ENCODE peak calls at places on chromosomes 4 and X, in ten cellular contexts. One of them, this sample, is unnamed.
A peak's percentile ranks its signal among the peaks of the same experiment; 100 is the strongest.

GRCh38 chr4:71231073-71231752 is 107.6 kb upstream of the SLC4A4 start:
- DNase-seq in H9: no peak
- DNase-seq in neuronal stem cell: no peak
- DNase-seq in fibroblast of lung: peak; percentile 66
- DNase-seq in K562: no peak
- DNase-seq in mammary epithelial cell: no peak
- DNase-seq in endothelial cell of umbilical vein: no peak
- DNase-seq in MM.1S: peak; percentile 74
- DNase-seq in neural progenitor cell: peak; percentile 17
- DNase-seq in mesendoderm: no peak
- DNase-seq in this sample: no peak

GRCh38 chrX:65723706-65724105 is 56.3 kb downstream of the MSN start:
- DNase-seq in H9: no peak
- DNase-seq in neuronal stem cell: no peak
- DNase-seq in fibroblast of lung: no peak
- DNase-seq in K562: no peak
- DNase-seq in mammary epithelial cell: no peak
- DNase-seq in endothelial cell of umbilical vein: peak; percentile 42
- DNase-seq in MM.1S: peak; percentile 84
- DNase-seq in neural progenitor cell: no peak
- DNase-seq in mesendoderm: no peak
- DNase-seq in this sample: no peak

GRCh38 chr4:123977623-123978022 is 581.0 kb downstream of the SPRY1 start:
- DNase-seq in H9: no peak
- DNase-seq in neuronal stem cell: no peak
- DNase-seq in fibroblast of lung: peak; percentile 68
- DNase-seq in K562: no peak
- DNase-seq in mammary epithelial cell: no peak
- DNase-seq in endothelial cell of umbilical vein: peak; percentile 53
- DNase-seq in MM.1S: no peak
- DNase-seq in neural progenitor cell: peak; percentile 64
- DNase-seq in mesendoderm: no peak
- DNase-seq in this sample: no peak

GRCh38 chr4:10157478-10158354 is 41.1 kb upstream of the WDR1 start:
- DNase-seq in H9: peak; percentile 74
- DNase-seq in neuronal stem cell: peak; percentile 55
- DNase-seq in fibroblast of lung: peak; percentile 62
- DNase-seq in K562: peak; percentile 81
- DNase-seq in mammary epithelial cell: peak; percentile 71
- DNase-seq in endothelial cell of umbilical vein: peak; percentile 74
- DNase-seq in MM.1S: peak; percentile 53
- DNase-seq in neural progenitor cell: peak; percentile 81
- DNase-seq in mesendoderm: peak; percentile 90
- DNase-seq in this sample: peak; percentile 53

GRCh38 chrX:68196939-68197791 is 236.1 kb downstream of the OPHN1 start:
- DNase-seq in H9: peak; percentile 37
- DNase-seq in neuronal stem cell: peak; percentile 35
- DNase-seq in fibroblast of lung: peak; percentile 41
- DNase-seq in K562: peak; percentile 49
- DNase-seq in mammary epithelial cell: peak; percentile 57
- DNase-seq in endothelial cell of umbilical vein: peak; percentile 53
- DNase-seq in MM.1S: peak; percentile 53
- DNase-seq in neural progenitor cell: peak; percentile 72
- DNase-seq in mesendoderm: peak; percentile 68
- DNase-seq in this sample: peak; percentile 22

GRCh38 chr4:143406523-143406922 is 69.8 kb downstream of the GAB1 start:
- DNase-seq in H9: no peak
- DNase-seq in neuronal stem cell: no peak
- DNase-seq in fibroblast of lung: peak; percentile 61
- DNase-seq in K562: no peak
- DNase-seq in mammary epithelial cell: peak; percentile 15
- DNase-seq in endothelial cell of umbilical vein: peak; percentile 94
- DNase-seq in MM.1S: no peak
- DNase-seq in neural progenitor cell: no peak
- DNase-seq in mesendoderm: no peak
- DNase-seq in this sample: no peak

GRCh38 chr4:102247041-102247440 is 98.2 kb downstream of the SLC39A8 start:
- DNase-seq in H9: no peak
- DNase-seq in neuronal stem cell: no peak
- DNase-seq in fibroblast of lung: peak; percentile 73
- DNase-seq in K562: no peak
- DNase-seq in mammary epithelial cell: peak; percentile 6
- DNase-seq in endothelial cell of umbilical vein: no peak
- DNase-seq in MM.1S: no peak
- DNase-seq in neural progenitor cell: no peak
- DNase-seq in mesendoderm: no peak
- DNase-seq in this sample: no peak

GRCh38 chrX:69136546-69137331 is 28.5 kb downstream of the PJA1 start:
- DNase-seq in H9: peak; percentile 46
- DNase-seq in neuronal stem cell: peak; percentile 40
- DNase-seq in fibroblast of lung: no peak
- DNase-seq in K562: peak; percentile 27
- DNase-seq in mammary epithelial cell: no peak
- DNase-seq in endothelial cell of umbilical vein: no peak
- DNase-seq in MM.1S: no peak
- DNase-seq in neural progenitor cell: peak; percentile 72
- DNase-seq in mesendoderm: peak; percentile 51
- DNase-seq in this sample: no peak

GRCh38 chr4:13327991-13328390 is 156.1 kb downstream of the RAB28 start:
- DNase-seq in H9: no peak
- DNase-seq in neuronal stem cell: no peak
- DNase-seq in fibroblast of lung: no peak
- DNase-seq in K562: no peak
- DNase-seq in mammary epithelial cell: peak; percentile 1
- DNase-seq in endothelial cell of umbilical vein: no peak
- DNase-seq in MM.1S: no peak
- DNase-seq in neural progenitor cell: no peak
- DNase-seq in mesendoderm: no peak
- DNase-seq in this sample: no peak

GRCh38 chr4:137599766-137600165 is 67.5 kb upstream of the PCDH18 start:
- DNase-seq in H9: no peak
- DNase-seq in neuronal stem cell: no peak
- DNase-seq in fibroblast of lung: no peak
- DNase-seq in K562: no peak
- DNase-seq in mammary epithelial cell: no peak
- DNase-seq in endothelial cell of umbilical vein: no peak
- DNase-seq in MM.1S: no peak
- DNase-seq in neural progenitor cell: no peak
- DNase-seq in mesendoderm: no peak
- DNase-seq in this sample: no peak

GRCh38 chrX:153922932-153923857 is 2.9 kb downstream of the ARHGAP4 start:
- DNase-seq in H9: peak; percentile 47
- DNase-seq in neuronal stem cell: no peak
- DNase-seq in fibroblast of lung: peak; percentile 57
- DNase-seq in K562: no peak
- DNase-seq in mammary epithelial cell: peak; percentile 17
- DNase-seq in endothelial cell of umbilical vein: peak; percentile 58
- DNase-seq in MM.1S: no peak
- DNase-seq in neural progenitor cell: peak; percentile 41
- DNase-seq in mesendoderm: no peak
- DNase-seq in this sample: no peak

GRCh38 chr4:139656614-139657486 is 8.8 kb upstream of the MGST2 start:
- DNase-seq in H9: peak; percentile 76
- DNase-seq in neuronal stem cell: peak; percentile 62
- DNase-seq in fibroblast of lung: peak; percentile 70
- DNase-seq in K562: peak; percentile 77
- DNase-seq in mammary epithelial cell: peak; percentile 73
- DNase-seq in endothelial cell of umbilical vein: peak; percentile 76
- DNase-seq in MM.1S: peak; percentile 77
- DNase-seq in neural progenitor cell: peak; percentile 88
- DNase-seq in mesendoderm: peak; percentile 89
- DNase-seq in this sample: peak; percentile 68

GRCh38 chrX:23937100-23937499 is 29.3 kb downstream of the CXorf58 start:
- DNase-seq in H9: no peak
- DNase-seq in neuronal stem cell: no peak
- DNase-seq in fibroblast of lung: no peak
- DNase-seq in K562: peak; percentile 14
- DNase-seq in mammary epithelial cell: no peak
- DNase-seq in endothelial cell of umbilical vein: no peak
- DNase-seq in MM.1S: no peak
- DNase-seq in neural progenitor cell: peak; percentile 23
- DNase-seq in mesendoderm: no peak
- DNase-seq in this sample: no peak

GRCh38 chr4:26150948-26151347 is 169.9 kb upstream of the RBPJ start:
- DNase-seq in H9: no peak
- DNase-seq in neuronal stem cell: no peak
- DNase-seq in fibroblast of lung: peak; percentile 57
- DNase-seq in K562: no peak
- DNase-seq in mammary epithelial cell: peak; percentile 5
- DNase-seq in endothelial cell of umbilical vein: no peak
- DNase-seq in MM.1S: no peak
- DNase-seq in neural progenitor cell: no peak
- DNase-seq in mesendoderm: no peak
- DNase-seq in this sample: no peak

GRCh38 chrX:76064825-76065224 is 108.0 kb upstream of the PBDC1 start:
- DNase-seq in H9: no peak
- DNase-seq in neuronal stem cell: no peak
- DNase-seq in fibroblast of lung: no peak
- DNase-seq in K562: no peak
- DNase-seq in mammary epithelial cell: no peak
- DNase-seq in endothelial cell of umbilical vein: no peak
- DNase-seq in MM.1S: no peak
- DNase-seq in neural progenitor cell: no peak
- DNase-seq in mesendoderm: no peak
- DNase-seq in this sample: no peak

GRCh38 chr4:5051210-5051691 is at the start of gene STK32B:
- DNase-seq in H9: peak; percentile 77
- DNase-seq in neuronal stem cell: peak; percentile 57
- DNase-seq in fibroblast of lung: peak; percentile 84
- DNase-seq in K562: peak; percentile 59
- DNase-seq in mammary epithelial cell: peak; percentile 80
- DNase-seq in endothelial cell of umbilical vein: peak; percentile 63
- DNase-seq in MM.1S: peak; percentile 55
- DNase-seq in neural progenitor cell: peak; percentile 88
- DNase-seq in mesendoderm: peak; percentile 82
- DNase-seq in this sample: peak; percentile 72

GRCh38 chr4:82431026-82431745 is 796 bp downstream of the ENOPH1 start:
- DNase-seq in H9: peak; percentile 42
- DNase-seq in neuronal stem cell: no peak
- DNase-seq in fibroblast of lung: peak; percentile 55
- DNase-seq in K562: peak; percentile 23
- DNase-seq in mammary epithelial cell: peak; percentile 58
- DNase-seq in endothelial cell of umbilical vein: no peak
- DNase-seq in MM.1S: peak; percentile 70
- DNase-seq in neural progenitor cell: no peak
- DNase-seq in mesendoderm: peak; percentile 63
- DNase-seq in this sample: no peak

GRCh38 chr4:125734504-125734903 is 419.7 kb downstream of the FAT4 start:
- DNase-seq in H9: no peak
- DNase-seq in neuronal stem cell: no peak
- DNase-seq in fibroblast of lung: no peak
- DNase-seq in K562: no peak
- DNase-seq in mammary epithelial cell: no peak
- DNase-seq in endothelial cell of umbilical vein: no peak
- DNase-seq in MM.1S: no peak
- DNase-seq in neural progenitor cell: no peak
- DNase-seq in mesendoderm: peak; percentile 22
- DNase-seq in this sample: no peak
- H3K4me1 ChIP-seq in H9: peaks cover 5% of the 10 kb centered on the region
- H3K4me1 ChIP-seq in neuronal stem cell: peaks cover 39% of the 10 kb centered on the region
- H3K4me1 ChIP-seq in fibroblast of lung: peaks cover 3% of the 10 kb centered on the region
- H3K4me1 ChIP-seq in K562: no peaks in the 10 kb centered on the region
- H3K4me1 ChIP-seq in mammary epithelial cell: peaks cover 34% of the 10 kb centered on the region
- H3K4me1 ChIP-seq in endothelial cell of umbilical vein: peaks cover 39% of the 10 kb centered on the region
- H3K4me1 ChIP-seq in MM.1S: no peaks in the 10 kb centered on the region
- H3K4me1 ChIP-seq in neural progenitor cell: peaks cover 7% of the 10 kb centered on the region
- H3K4me1 ChIP-seq in mesendoderm: no peaks in the 10 kb centered on the region
- H3K4me1 ChIP-seq in this sample: no peaks in the 10 kb centered on the region

GRCh38 chr4:98614081-98614480 is 44.3 kb downstream of the TSPAN5 start:
- DNase-seq in H9: no peak
- DNase-seq in neuronal stem cell: no peak
- DNase-seq in fibroblast of lung: no peak
- DNase-seq in K562: no peak
- DNase-seq in mammary epithelial cell: no peak
- DNase-seq in endothelial cell of umbilical vein: no peak
- DNase-seq in MM.1S: no peak
- DNase-seq in neural progenitor cell: no peak
- DNase-seq in mesendoderm: no peak
- DNase-seq in this sample: no peak
- H3K9ac ChIP-seq in H9: no peak overlapping the region
- H3K9ac ChIP-seq in neuronal stem cell: no peak overlapping the region
- H3K9ac ChIP-seq in fibroblast of lung: no peak overlapping the region
- H3K9ac ChIP-seq in K562: no peak overlapping the region
- H3K9ac ChIP-seq in mammary epithelial cell: no peak overlapping the region
- H3K9ac ChIP-seq in endothelial cell of umbilical vein: no peak overlapping the region
- H3K9ac ChIP-seq in MM.1S: no peak overlapping the region
- H3K9ac ChIP-seq in neural progenitor cell: no peak overlapping the region
- H3K9ac ChIP-seq in mesendoderm: no peak overlapping the region
- H3K9ac ChIP-seq in this sample: no peak overlapping the region

DNA sequence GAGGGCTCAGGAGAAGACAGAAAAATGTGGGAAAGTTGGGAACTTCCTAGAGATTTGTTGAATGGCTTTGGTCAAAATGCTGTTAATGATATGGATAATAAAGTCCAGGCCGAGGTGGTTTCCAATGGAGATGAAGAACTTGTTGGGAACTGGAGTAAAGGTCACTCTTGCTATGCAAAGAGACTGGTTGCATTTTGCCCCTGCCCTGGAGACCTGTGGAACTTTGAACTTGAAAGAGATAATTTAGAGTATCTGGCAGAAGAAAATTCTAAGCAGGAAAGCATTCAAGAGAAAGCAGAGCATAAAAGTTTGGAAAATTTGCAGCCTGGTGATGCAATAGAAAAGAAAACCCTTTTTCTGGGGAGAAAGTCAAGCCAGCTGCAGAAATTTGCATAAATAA is 203.9 kb downstream of the RELL1 start:
- DNase-seq in H9: no peak
- DNase-seq in neuronal stem cell: no peak
- DNase-seq in fibroblast of lung: no peak
- DNase-seq in K562: no peak
- DNase-seq in mammary epithelial cell: no peak
- DNase-seq in endothelial cell of umbilical vein: no peak
- DNase-seq in MM.1S: no peak
- DNase-seq in neural progenitor cell: no peak
- DNase-seq in mesendoderm: no peak
- DNase-seq in this sample: no peak
- H3K4me1 ChIP-seq in H9: no peaks in the 10 kb centered on the region
- H3K4me1 ChIP-seq in neuronal stem cell: no peaks in the 10 kb centered on the region
- H3K4me1 ChIP-seq in fibroblast of lung: no peaks in the 10 kb centered on the region
- H3K4me1 ChIP-seq in K562: no peaks in the 10 kb centered on the region
- H3K4me1 ChIP-seq in mammary epithelial cell: no peaks in the 10 kb centered on the region
- H3K4me1 ChIP-seq in endothelial cell of umbilical vein: no peaks in the 10 kb centered on the region
- H3K4me1 ChIP-seq in MM.1S: no peaks in the 10 kb centered on the region
- H3K4me1 ChIP-seq in neural progenitor cell: peaks cover 8% of the 10 kb centered on the region
- H3K4me1 ChIP-seq in mesendoderm: no peaks in the 10 kb centered on the region
- H3K4me1 ChIP-seq in this sample: no peaks in the 10 kb centered on the region

DNA sequence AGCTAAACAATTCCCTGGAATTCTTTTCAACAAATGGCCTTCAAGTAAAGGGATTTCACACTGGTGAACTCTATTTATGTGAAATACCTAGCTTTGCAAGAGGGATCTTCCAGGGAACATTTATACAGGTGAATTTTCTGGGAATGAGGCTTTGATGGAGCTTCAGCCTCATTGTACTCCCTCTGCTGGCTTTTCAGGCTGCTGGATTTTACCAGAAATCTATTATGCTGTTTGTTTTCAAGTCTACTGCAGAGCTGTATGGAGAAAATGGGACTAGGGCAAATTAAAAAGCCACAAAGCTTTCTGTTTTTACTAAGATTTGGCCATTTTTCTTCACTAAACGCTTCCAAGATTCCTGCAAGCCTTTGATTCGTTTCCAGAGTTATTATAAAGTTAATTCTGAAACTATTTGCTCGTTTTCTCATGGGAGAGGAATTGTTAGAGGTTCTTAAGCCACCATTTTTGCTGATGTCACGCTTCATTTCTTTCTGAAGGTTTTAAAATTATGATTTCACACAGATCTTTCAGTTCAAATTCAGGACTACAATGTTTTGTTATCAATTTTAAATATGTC is 31.6 kb downstream of the KDM6A start:
- DNase-seq in H9: no peak
- DNase-seq in neuronal stem cell: peak; percentile 2
- DNase-seq in fibroblast of lung: peak; percentile 25
- DNase-seq in K562: no peak
- DNase-seq in mammary epithelial cell: no peak
- DNase-seq in endothelial cell of umbilical vein: no peak
- DNase-seq in MM.1S: no peak
- DNase-seq in neural progenitor cell: peak; percentile 41
- DNase-seq in mesendoderm: peak; percentile 35
- DNase-seq in this sample: no peak
- H3K9ac ChIP-seq in H9: no peak overlapping the region
- H3K9ac ChIP-seq in neuronal stem cell: no peak overlapping the region
- H3K9ac ChIP-seq in fibroblast of lung: no peak overlapping the region
- H3K9ac ChIP-seq in K562: no peak overlapping the region
- H3K9ac ChIP-seq in mammary epithelial cell: no peak overlapping the region
- H3K9ac ChIP-seq in endothelial cell of umbilical vein: no peak overlapping the region
- H3K9ac ChIP-seq in MM.1S: no peak overlapping the region
- H3K9ac ChIP-seq in neural progenitor cell: no peak overlapping the region
- H3K9ac ChIP-seq in mesendoderm: no peak overlapping the region
- H3K9ac ChIP-seq in this sample: no peak overlapping the region